ENCODE peak calls at places on chromosomes 11 and 22, in five cellular contexts. One of them, this sample, is unnamed. For H3K4me1, the result is how much of the 10 kb centered on the place peaks cover.

GRCh38 chr11:16767137-16767536 is 28.7 kb downstream of the C11orf58 start:
- DNase-seq in GM23338: no peak
- DNase-seq in cardiac muscle cell: no peak
- DNase-seq in SK-N-SH: no peak
- DNase-seq in tibial artery: no peak
- DNase-seq in this sample: no peak

GRCh38 chr11:119509969-119510401 is 87.0 kb upstream of the THY1 start:
- DNase-seq in GM23338: no peak
- DNase-seq in cardiac muscle cell: no peak
- DNase-seq in SK-N-SH: no peak
- DNase-seq in tibial artery: no peak
- DNase-seq in this sample: no peak

GRCh38 chr22:24027389-24027980 is 16.4 kb downstream of the CABIN1 start:
- DNase-seq in GM23338: no peak
- DNase-seq in cardiac muscle cell: no peak
- DNase-seq in SK-N-SH: no peak
- DNase-seq in tibial artery: no peak
- DNase-seq in this sample: no peak

GRCh38 chr11:115180272-115180671 is 323.9 kb downstream of the CADM1 start:
- DNase-seq in GM23338: no peak
- DNase-seq in cardiac muscle cell: no peak
- DNase-seq in SK-N-SH: no peak
- DNase-seq in tibial artery: no peak
- DNase-seq in this sample: no peak

GRCh38 chr11:5992604-5993251 is 5.9 kb upstream of the OR52L1 start:
- DNase-seq in GM23338: peak
- DNase-seq in cardiac muscle cell: peak
- DNase-seq in SK-N-SH: peak
- DNase-seq in tibial artery: no peak
- DNase-seq in this sample: no peak

GRCh38 chr11:8025816-8026215 is 38.7 kb downstream of the EIF3F start:
- DNase-seq in GM23338: no peak
- DNase-seq in cardiac muscle cell: no peak
- DNase-seq in SK-N-SH: no peak
- DNase-seq in tibial artery: no peak
- DNase-seq in this sample: no peak

GRCh38 chr11:1836011-1836945 is 1.5 kb downstream of the SYT8 start:
- DNase-seq in GM23338: no peak
- DNase-seq in cardiac muscle cell: no peak
- DNase-seq in SK-N-SH: no peak
- DNase-seq in tibial artery: no peak
- DNase-seq in this sample: no peak

GRCh38 chr22:46084943-46085830 is 65.1 kb upstream of the PPARA start:
- DNase-seq in GM23338: no peak
- DNase-seq in cardiac muscle cell: no peak
- DNase-seq in SK-N-SH: peak
- DNase-seq in tibial artery: peak
- DNase-seq in this sample: peak

GRCh38 chr11:117589024-117589423 is 208.0 kb downstream of the DSCAML1 start:
- DNase-seq in GM23338: no peak
- DNase-seq in cardiac muscle cell: no peak
- DNase-seq in SK-N-SH: no peak
- DNase-seq in tibial artery: peak
- DNase-seq in this sample: no peak

GRCh38 chr11:114044042-114044871 is 15.3 kb upstream of the ZBTB16 start:
- DNase-seq in GM23338: peak
- DNase-seq in cardiac muscle cell: no peak
- DNase-seq in SK-N-SH: no peak
- DNase-seq in tibial artery: peak
- DNase-seq in this sample: no peak

GRCh38 chr11:100681064-100681502 is 6.0 kb upstream of the ARHGAP42 start:
- DNase-seq in GM23338: peak
- DNase-seq in cardiac muscle cell: peak
- DNase-seq in SK-N-SH: no peak
- DNase-seq in tibial artery: no peak
- DNase-seq in this sample: no peak

GRCh38 chr22:24154826-24155225 is 26.5 kb upstream of the SUSD2 start:
- DNase-seq in GM23338: no peak
- DNase-seq in cardiac muscle cell: no peak
- DNase-seq in SK-N-SH: no peak
- DNase-seq in tibial artery: no peak
- DNase-seq in this sample: no peak

DNA sequence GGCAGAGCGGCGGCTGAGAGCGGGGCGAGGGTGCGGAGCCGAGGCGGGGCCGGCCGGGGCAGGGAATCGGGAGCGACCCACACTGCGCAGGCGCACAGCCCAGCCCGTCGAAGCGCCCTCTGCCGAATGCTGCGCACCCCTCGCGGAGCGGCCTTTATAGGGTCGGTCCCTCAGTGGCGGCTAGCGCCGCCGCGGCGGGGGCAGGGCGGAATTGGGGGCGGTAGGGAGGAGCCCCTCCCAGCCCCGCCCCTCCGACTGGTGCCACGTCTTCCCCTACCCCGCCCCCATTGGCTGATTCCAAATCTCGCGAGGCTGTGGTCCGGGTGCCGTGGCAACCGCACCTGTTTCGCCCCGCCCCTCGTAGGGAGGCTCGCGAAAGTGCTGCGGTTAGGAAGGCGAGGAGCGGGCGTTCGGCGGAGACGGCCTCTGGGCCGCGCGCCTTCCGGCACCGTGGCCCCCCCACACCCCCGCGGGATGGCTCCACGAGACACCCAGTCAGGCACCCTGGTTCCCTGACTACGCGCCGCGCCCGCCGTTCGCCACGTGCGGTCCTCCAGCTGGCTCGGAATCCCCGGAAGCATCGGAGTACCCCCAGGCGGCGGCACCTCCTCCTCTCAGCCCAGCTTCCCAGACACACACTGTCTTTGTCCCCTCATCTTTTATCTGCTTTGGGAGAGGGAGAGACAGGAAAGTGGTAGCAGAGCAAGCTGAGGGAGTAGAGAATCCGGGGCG is at the start of gene EHD1:
- DNase-seq in GM23338: peak
- DNase-seq in cardiac muscle cell: peak
- DNase-seq in SK-N-SH: peak
- DNase-seq in tibial artery: peak
- DNase-seq in this sample: peak
- H3K4me1 ChIP-seq in GM23338: under half
- H3K4me1 ChIP-seq in cardiac muscle cell: under half
- H3K4me1 ChIP-seq in SK-N-SH: under half
- H3K4me1 ChIP-seq in tibial artery: under half
- H3K4me1 ChIP-seq in this sample: half or more

GRCh38 chr11:130604606-130605005 is 156.2 kb downstream of the ADAMTS15 start:
- DNase-seq in GM23338: no peak
- DNase-seq in cardiac muscle cell: no peak
- DNase-seq in SK-N-SH: no peak
- DNase-seq in tibial artery: no peak
- DNase-seq in this sample: no peak

GRCh38 chr11:130601141-130601540 is 152.7 kb downstream of the ADAMTS15 start:
- DNase-seq in GM23338: peak
- DNase-seq in cardiac muscle cell: peak
- DNase-seq in SK-N-SH: no peak
- DNase-seq in tibial artery: peak
- DNase-seq in this sample: no peak

GRCh38 chr11:130601764-130602163 is 153.3 kb downstream of the ADAMTS15 start:
- DNase-seq in GM23338: no peak
- DNase-seq in cardiac muscle cell: no peak
- DNase-seq in SK-N-SH: no peak
- DNase-seq in tibial artery: no peak
- DNase-seq in this sample: no peak

GRCh38 chr11:130603585-130603906 is 155.1 kb downstream of the ADAMTS15 start:
- DNase-seq in GM23338: no peak
- DNase-seq in cardiac muscle cell: no peak
- DNase-seq in SK-N-SH: no peak
- DNase-seq in tibial artery: no peak
- DNase-seq in this sample: no peak

DNA sequence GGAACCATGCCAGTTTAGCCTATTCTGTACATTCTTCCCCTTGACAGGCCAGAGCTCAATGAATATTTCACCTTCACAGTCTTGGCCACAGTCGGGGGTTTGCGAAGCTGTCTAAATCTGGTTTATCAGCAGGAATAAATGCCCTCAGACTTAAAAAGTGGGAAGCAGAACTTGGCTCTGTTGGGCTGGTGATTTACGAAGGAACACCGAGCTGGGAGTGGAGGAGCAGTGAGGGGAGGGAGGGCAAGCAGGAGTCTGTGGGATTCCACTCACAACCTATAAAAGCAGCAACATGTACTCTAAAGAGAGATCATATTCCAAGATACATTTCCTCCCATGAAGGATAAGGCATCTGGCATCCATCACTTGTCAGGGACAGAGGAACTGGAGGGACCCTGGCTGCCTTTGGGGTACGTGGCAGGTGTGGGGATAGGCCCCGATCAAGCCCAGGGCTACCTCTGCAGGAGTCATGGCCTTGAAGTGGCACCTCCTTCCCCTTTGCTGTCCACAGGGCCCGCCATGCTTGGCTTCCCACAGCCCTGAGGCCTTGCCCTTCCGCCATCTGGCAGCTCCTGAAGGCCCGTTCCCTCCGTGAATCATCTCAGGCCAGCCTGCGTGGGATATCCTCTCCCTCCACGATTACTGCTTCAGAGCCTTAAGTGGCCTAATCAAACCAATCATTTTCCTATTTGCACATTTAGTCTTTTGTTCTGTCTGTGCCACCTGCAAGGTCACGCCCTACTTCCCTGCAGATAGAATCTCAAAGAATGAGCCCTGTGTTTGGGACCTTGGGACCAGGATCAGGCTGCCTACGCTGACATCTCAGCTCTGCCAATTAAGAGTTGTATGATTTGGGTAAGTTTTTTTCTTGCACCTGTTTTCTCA is 154.5 kb downstream of the ADAMTS15 start:
- DNase-seq in GM23338: no peak
- DNase-seq in cardiac muscle cell: no peak
- DNase-seq in SK-N-SH: peak
- DNase-seq in tibial artery: no peak
- DNase-seq in this sample: no peak
- H3K4me1 ChIP-seq in GM23338: under half
- H3K4me1 ChIP-seq in cardiac muscle cell: under half
- H3K4me1 ChIP-seq in SK-N-SH: under half
- H3K4me1 ChIP-seq in tibial artery: under half
- H3K4me1 ChIP-seq in this sample: under half

DNA sequence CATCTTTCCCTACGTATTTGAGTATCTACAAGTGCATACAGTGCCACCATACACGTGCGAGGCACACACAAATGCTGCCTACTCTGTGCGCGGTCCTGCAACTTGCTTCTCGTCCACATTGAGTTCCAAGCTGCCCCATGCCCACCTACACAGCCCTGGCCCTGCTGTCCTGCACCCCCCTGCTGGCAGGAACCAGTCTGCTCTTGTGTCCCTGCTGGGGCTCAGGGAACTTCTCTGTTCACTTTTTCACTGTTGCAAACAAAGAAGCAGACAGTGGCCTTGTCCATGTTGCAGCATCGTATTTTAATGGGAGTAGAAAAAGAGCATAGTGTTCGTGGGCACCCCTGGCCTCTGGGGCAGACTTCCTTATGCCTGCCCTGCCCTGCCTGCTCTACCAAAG is 14.0 kb downstream of the CPT1A start:
- DNase-seq in GM23338: no peak
- DNase-seq in cardiac muscle cell: no peak
- DNase-seq in SK-N-SH: no peak
- DNase-seq in tibial artery: no peak
- DNase-seq in this sample: no peak
- H3K4me1 ChIP-seq in GM23338: under half
- H3K4me1 ChIP-seq in cardiac muscle cell: under half
- H3K4me1 ChIP-seq in SK-N-SH: under half
- H3K4me1 ChIP-seq in tibial artery: under half
- H3K4me1 ChIP-seq in this sample: under half

GRCh38 chr22:49765091-49765771 is 62.4 kb downstream of the BRD1 start:
- DNase-seq in GM23338: no peak
- DNase-seq in cardiac muscle cell: no peak
- DNase-seq in SK-N-SH: peak
- DNase-seq in tibial artery: peak
- DNase-seq in this sample: no peak

GRCh38 chr22:49765951-49766350 is 61.7 kb downstream of the BRD1 start:
- DNase-seq in GM23338: no peak
- DNase-seq in cardiac muscle cell: no peak
- DNase-seq in SK-N-SH: peak
- DNase-seq in tibial artery: peak
- DNase-seq in this sample: no peak

GRCh38 chr22:49763138-49763537 is 64.5 kb downstream of the BRD1 start:
- DNase-seq in GM23338: no peak
- DNase-seq in cardiac muscle cell: no peak
- DNase-seq in SK-N-SH: no peak
- DNase-seq in tibial artery: no peak
- DNase-seq in this sample: no peak

GRCh38 chr22:49763696-49764095 is 64.0 kb downstream of the BRD1 start:
- DNase-seq in GM23338: no peak
- DNase-seq in cardiac muscle cell: no peak
- DNase-seq in SK-N-SH: peak
- DNase-seq in tibial artery: peak
- DNase-seq in this sample: no peak

GRCh38 chr22:49764151-49764581 is 63.5 kb downstream of the BRD1 start:
- DNase-seq in GM23338: no peak
- DNase-seq in cardiac muscle cell: no peak
- DNase-seq in SK-N-SH: peak
- DNase-seq in tibial artery: peak
- DNase-seq in this sample: no peak
- H3K4me1 ChIP-seq in GM23338: under half
- H3K4me1 ChIP-seq in cardiac muscle cell: under half
- H3K4me1 ChIP-seq in SK-N-SH: under half
- H3K4me1 ChIP-seq in tibial artery: under half
- H3K4me1 ChIP-seq in this sample: under half

DNA sequence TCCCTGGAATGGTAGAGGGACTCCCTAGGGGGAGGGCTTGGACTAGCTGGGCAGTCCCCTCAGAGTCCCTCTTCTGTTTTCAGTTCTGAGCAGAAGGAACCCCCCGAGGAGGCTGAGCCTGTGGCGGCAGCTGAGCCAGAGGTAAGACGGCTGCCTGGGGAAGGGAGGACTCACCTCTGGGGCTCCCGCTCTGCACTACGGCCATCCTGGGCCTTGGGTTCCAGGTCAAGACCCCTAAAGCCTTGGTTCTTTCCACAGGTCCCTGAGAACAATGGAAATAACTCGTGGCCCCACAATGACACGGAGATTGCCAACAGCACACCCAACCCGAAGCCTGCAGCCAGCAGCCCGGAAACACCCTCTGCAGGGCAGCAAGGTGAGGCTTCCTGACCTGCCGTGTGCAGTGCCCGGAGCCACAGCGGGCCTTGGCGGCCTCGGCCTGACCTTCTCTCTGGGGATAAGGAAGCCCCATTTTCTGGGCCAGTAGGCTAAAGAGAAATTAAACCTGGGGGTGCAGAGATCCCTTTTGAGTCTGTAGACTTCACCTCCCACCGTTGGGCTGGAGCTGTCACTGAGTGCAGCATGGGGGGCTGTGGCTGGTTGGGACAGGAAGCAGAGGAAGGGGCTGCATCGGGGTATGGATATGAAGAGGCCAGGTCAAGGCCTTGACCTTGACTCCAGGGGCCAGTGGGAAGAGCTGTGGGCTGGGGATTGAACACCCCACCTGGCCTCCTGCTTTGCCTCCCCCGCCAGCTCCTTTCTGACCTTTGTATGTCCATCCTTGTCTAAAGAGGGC is 15.0 kb downstream of the INCENP start:
- DNase-seq in GM23338: no peak
- DNase-seq in cardiac muscle cell: no peak
- DNase-seq in SK-N-SH: peak
- DNase-seq in tibial artery: peak
- DNase-seq in this sample: no peak
- H3K4me1 ChIP-seq in GM23338: under half
- H3K4me1 ChIP-seq in cardiac muscle cell: under half
- H3K4me1 ChIP-seq in SK-N-SH: under half
- H3K4me1 ChIP-seq in tibial artery: under half
- H3K4me1 ChIP-seq in this sample: under half